ENCODE peak calls at places on chromosomes 4 and X, in four cellular contexts. D is HT-29; I is Daoy; Y is stimulated activated CD8-positive, alpha-beta memory T cell treated with anti-CD3 and anti-CD28 coated beads, Interleukin-15, amount 100 ng/mL, for 48 hours. U is an unnamed sample.
A peak's percentile ranks its signal among the peaks of the same experiment; 100 is the strongest.

GRCh38 chrX:138128025-138128671 is 562.2 kb downstream of the ZIC3 start:
- DNase-seq in D (peak; percentile 39), I (peak; percentile 1), Y (no peak), U (no peak)

GRCh38 chrX:153933751-153934472 is 925 bp downstream of the NAA10 start:
- DNase-seq in I (peak; percentile 18), D (no peak), Y (no peak), U (no peak)

GRCh38 chrX:36978886-36979285 is 29.3 kb upstream of the FAM47C start:
- DNase-seq in I (peak; percentile 34), Y (no peak), D (no peak), U (no peak)

GRCh38 chrX:152817082-152817744 is 13.3 kb downstream of the CETN2 start:
- DNase-seq in D (peak; percentile 64), Y (no peak), I (peak; percentile 46), U (peak; percentile 36)

GRCh38 chrX:20412871-20413486 is 146.3 kb upstream of the RPS6KA3 start:
- DNase-seq in Y (no peak), D (no peak), I (no peak), U (no peak)

GRCh38 chr4:71009796-71010588 is 16.5 kb downstream of the DCK start:
- DNase-seq in Y (no peak), D (peak; percentile 49), I (no peak), U (no peak)

GRCh38 chr4:101008503-101008902 is 338.8 kb downstream of the PPP3CA start:
- DNase-seq in D (no peak), Y (no peak), I (no peak), U (no peak)

GRCh38 chrX:15973941-15974340 is 119.3 kb upstream of the AP1S2 start:
- DNase-seq in D (no peak), I (no peak), Y (no peak), U (no peak)

GRCh38 chr4:80071643-80072606 is 1.1 kb downstream of the ANTXR2 start:
- DNase-seq in I (peak; percentile 23), D (peak; percentile 48), Y (no peak), U (peak; percentile 50)

GRCh38 chr4:108118505-108118904 is 50.2 kb downstream of the LEF1 start:
- DNase-seq in I (peak; percentile 8), Y (no peak), D (peak; percentile 54), U (no peak)

GRCh38 chr4:118727360-118727759 is 42.2 kb downstream of the METTL14 start:
- DNase-seq in D (no peak), I (no peak), Y (no peak), U (no peak)

GRCh38 chr4:153294631-153295030 is 49.9 kb upstream of the MND1 start:
- DNase-seq in Y (no peak), I (no peak), D (peak; percentile 34), U (no peak)

GRCh38 chr4:157819693-157820464 is 352.9 kb downstream of the GASK1B start:
- DNase-seq in I (no peak), Y (no peak), D (no peak), U (no peak)

GRCh38 chr4:158856852-158857251 is 88.0 kb downstream of the FNIP2 start:
- DNase-seq in I (no peak), D (peak; percentile 14), Y (no peak), U (no peak)

GRCh38 chr4:10278071-10278470 is 161.5 kb upstream of the WDR1 start:
- DNase-seq in Y (no peak), I (no peak), D (no peak), U (no peak)

GRCh38 chr4:185399466-185399865 is 2.8 kb downstream of the ANKRD37 start:
- DNase-seq in I (no peak), D (no peak), Y (no peak), U (no peak)

GRCh38 chrX:73916931-73917657 is 354.1 kb downstream of the CHIC1 start:
- DNase-seq in D (peak; percentile 48), I (peak; percentile 79), Y (no peak), U (peak; percentile 37)

GRCh38 chr4:2935762-2936743 is 27.2 kb downstream of the NOP14 start:
- DNase-seq in I (peak; percentile 65), Y (peak; percentile 80), D (peak; percentile 83), U (peak; percentile 52)